ENCODE peak calls at places on chromosomes 2 and 18, in nine cellular contexts. S is H7; Y is neuronal stem cell; P is GM06990; O is tibial artery; D is cardiac muscle cell; M is CD8-positive, alpha-beta memory T cell; W is left lung; B is fibroblast of lung. V is an unnamed sample.
A peak's percentile ranks its signal among the peaks of the same experiment; 100 is the strongest.

GRCh38 chr2:8927510-8928456 is 75.7 kb downstream of the MBOAT2 start:
- DNase-seq in W (no peak), S (no peak), D (no peak), P (no peak), Y (no peak), M (no peak), O (no peak), B (no peak), V (no peak)

GRCh38 chr2:43539991-43540860 is 55.6 kb downstream of the THADA start:
- DNase-seq in O (peak; percentile 95), D (no peak), S (no peak), B (peak; percentile 85), M (no peak), W (no peak), Y (no peak), P (no peak), V (no peak)

GRCh38 chr2:25014631-25015030 is 27.2 kb upstream of the EFR3B start:
- DNase-seq in S (no peak), O (no peak), W (no peak), P (no peak), M (no peak), D (no peak), B (no peak), Y (no peak), V (no peak)

GRCh38 chr2:230942371-230942770 is 17.3 kb upstream of the GPR55 start:
- DNase-seq in P (no peak), M (no peak), D (no peak), W (no peak), Y (no peak), B (no peak), S (peak; percentile 73), O (no peak), V (no peak)

GRCh38 chr2:42909966-42910365 is 117.6 kb upstream of the HAAO start:
- DNase-seq in B (no peak), O (no peak), S (peak; percentile 8), W (no peak), D (no peak), P (no peak), M (no peak), Y (no peak), V (no peak)

GRCh38 chr2:198440833-198441232 is 636.4 kb downstream of the PLCL1 start:
- DNase-seq in O (no peak), D (no peak), S (no peak), B (peak; percentile 7), P (no peak), W (no peak), M (no peak), Y (no peak), V (no peak)

GRCh38 chr2:84288335-84288734 is 170.7 kb downstream of the SUCLG1 start:
- DNase-seq in B (no peak), D (no peak), W (no peak), P (no peak), Y (no peak), M (no peak), O (no peak), S (peak; percentile 23), V (no peak)

GRCh38 chr2:233766416-233766815 is 6.3 kb downstream of the UGT1A1 start:
- DNase-seq in S (no peak), B (no peak), W (no peak), M (no peak), P (no peak), Y (no peak), D (no peak), O (no peak), V (no peak)

GRCh38 chr18:59565957-59566356 is 131.3 kb downstream of the CCBE1 start:
- DNase-seq in W (no peak), O (no peak), P (no peak), S (no peak), Y (no peak), M (no peak), D (no peak), B (peak; percentile 16), V (no peak)

GRCh38 chr2:183242937-183243336 is 118.7 kb downstream of the NUP35 start:
- DNase-seq in Y (no peak), S (no peak), P (no peak), W (no peak), D (peak; percentile 27), O (no peak), B (peak; percentile 56), M (no peak), V (no peak)

GRCh38 chr2:18971628-18972027 is 382.3 kb upstream of the NT5C1B start:
- DNase-seq in P (no peak), Y (no peak), B (peak; percentile 52), W (no peak), D (no peak), O (no peak), M (no peak), S (no peak), V (no peak)

GRCh38 chr2:237530472-237531433 is 35.6 kb upstream of the PRLH start:
- DNase-seq in O (no peak), W (no peak), B (no peak), S (no peak), Y (no peak), P (no peak), D (no peak), M (no peak), V (no peak)

DNA sequence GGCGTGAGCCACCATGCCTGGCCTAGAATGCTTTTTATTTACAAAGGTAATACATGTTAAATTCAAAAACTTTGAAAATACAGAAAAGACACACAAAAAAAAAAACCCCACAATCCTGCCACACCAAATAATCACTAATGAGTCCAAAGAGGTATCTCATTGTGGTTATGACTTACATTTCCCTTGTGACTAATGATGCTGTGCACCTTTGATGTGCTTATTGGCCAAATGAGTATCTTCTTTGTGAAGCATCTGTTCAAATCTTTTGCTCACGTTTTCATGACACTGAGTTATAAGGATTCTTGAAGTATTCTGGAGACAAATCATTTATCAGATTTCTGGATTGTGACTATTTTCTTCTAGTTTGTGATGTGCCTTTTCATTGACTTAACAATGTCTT is 6.4 kb upstream of the NLRC4 start:
- DNase-seq in P (no peak), M (no peak), S (no peak), W (no peak), Y (no peak), D (no peak), O (no peak), B (no peak), V (no peak)
- H3K36me3 ChIP-seq in P (no peaks in the 10 kb centered on the region), M (no peaks in the 10 kb centered on the region), S (no peaks in the 10 kb centered on the region), W (no peaks in the 10 kb centered on the region), Y (no peaks in the 10 kb centered on the region), D (no peaks in the 10 kb centered on the region), O (no peaks in the 10 kb centered on the region), B (no peaks in the 10 kb centered on the region), V (no peaks in the 10 kb centered on the region)

GRCh38 chr2:128727404-128727803 is 408.7 kb upstream of the HS6ST1 start:
- DNase-seq in D (no peak), M (no peak), Y (no peak), W (no peak), P (no peak), B (no peak), S (no peak), O (no peak), V (no peak)

GRCh38 chr2:128726911-128727310 is 408.2 kb upstream of the HS6ST1 start:
- DNase-seq in W (no peak), S (no peak), Y (no peak), M (no peak), P (no peak), B (no peak), D (no peak), O (no peak), V (no peak)

GRCh38 chr2:128726221-128726620 is 407.6 kb upstream of the HS6ST1 start:
- DNase-seq in S (no peak), P (no peak), W (no peak), Y (no peak), O (no peak), M (no peak), B (peak; percentile 32), D (no peak), V (no peak)

GRCh38 chr2:128727914-128728313 is 409.2 kb upstream of the HS6ST1 start:
- DNase-seq in P (no peak), D (no peak), B (peak; percentile 95), Y (no peak), W (no peak), S (no peak), M (no peak), O (no peak), V (no peak)

DNA sequence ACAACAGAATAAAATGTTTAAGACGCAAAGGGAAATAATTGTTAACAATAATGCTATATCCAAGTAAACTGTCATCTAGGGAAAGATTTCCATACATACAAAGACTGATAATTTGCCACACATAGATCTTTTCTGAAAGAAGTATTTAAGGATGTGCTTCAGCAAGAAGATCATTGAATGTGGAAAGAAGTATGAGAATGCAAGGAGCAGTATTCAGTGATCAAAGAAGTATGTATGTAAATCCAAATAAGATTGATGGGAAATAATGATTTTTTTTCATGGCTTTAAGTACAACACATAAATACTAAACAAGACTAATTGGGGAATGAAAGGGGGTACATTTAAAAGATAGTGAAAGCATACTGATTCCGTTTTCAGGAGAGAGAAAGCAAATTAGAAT is 410.4 kb upstream of the HS6ST1 start:
- DNase-seq in B (no peak), S (no peak), O (no peak), P (no peak), M (no peak), W (no peak), D (no peak), Y (no peak), V (no peak)
- H3K36me3 ChIP-seq in B (no peaks in the 10 kb centered on the region), S (no peaks in the 10 kb centered on the region), O (no peaks in the 10 kb centered on the region), P (no peaks in the 10 kb centered on the region), M (no peaks in the 10 kb centered on the region), W (no peaks in the 10 kb centered on the region), D (no peaks in the 10 kb centered on the region), Y (no peaks in the 10 kb centered on the region), V (no peaks in the 10 kb centered on the region)

DNA sequence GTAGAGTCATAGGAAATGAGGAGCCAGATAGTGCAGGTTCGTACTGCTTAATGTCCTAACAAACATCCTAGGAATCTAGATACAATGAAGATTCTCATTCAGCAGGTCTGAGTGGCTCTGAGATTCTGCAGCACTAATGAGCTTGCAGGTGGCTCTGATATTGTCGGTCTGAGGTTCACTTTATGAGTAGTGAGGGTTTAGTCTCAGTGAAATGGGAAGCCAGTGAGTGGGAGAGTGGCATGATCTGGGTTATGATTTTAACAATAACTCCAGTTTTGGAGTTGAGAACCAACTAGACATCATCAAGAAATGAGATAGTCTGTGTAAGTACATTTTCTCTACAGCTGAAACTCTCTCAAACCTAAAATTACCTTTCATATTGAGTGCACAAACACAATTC is 166.8 kb upstream of the SP5 start:
- DNase-seq in D (no peak), Y (no peak), O (no peak), M (no peak), B (no peak), W (no peak), P (no peak), S (no peak), V (no peak)
- H3K36me3 ChIP-seq in D (no peaks in the 10 kb centered on the region), Y (no peaks in the 10 kb centered on the region), O (no peaks in the 10 kb centered on the region), M (no peaks in the 10 kb centered on the region), B (no peaks in the 10 kb centered on the region), W (no peaks in the 10 kb centered on the region), P (no peaks in the 10 kb centered on the region), S (no peaks in the 10 kb centered on the region), V (no peaks in the 10 kb centered on the region)

GRCh38 chr2:37211212-37211611 is 14.9 kb downstream of the CEBPZOS start:
- DNase-seq in Y (no peak), P (no peak), M (no peak), B (peak; percentile 56), O (no peak), S (no peak), D (no peak), W (no peak), V (no peak)

GRCh38 chr2:37211939-37212338 is 15.6 kb downstream of the CEBPZOS start:
- DNase-seq in M (no peak), P (no peak), O (no peak), D (no peak), W (no peak), Y (no peak), B (peak; percentile 9), S (no peak), V (no peak)

GRCh38 chr2:37219046-37219445 is 12.3 kb downstream of the CEBPZ start:
- DNase-seq in D (no peak), P (no peak), O (no peak), B (no peak), Y (no peak), W (no peak), S (no peak), M (no peak), V (no peak)

GRCh38 chr2:37215255-37215654 is 16.1 kb downstream of the CEBPZ start:
- DNase-seq in P (no peak), Y (no peak), W (no peak), M (no peak), D (no peak), S (no peak), B (peak; percentile 7), O (no peak), V (no peak)
- H3K36me3 ChIP-seq in P (peaks cover 5% of the 10 kb centered on the region), Y (peaks cover 92% of the 10 kb centered on the region), W (peaks cover 95% of the 10 kb centered on the region), M (peaks cover 40% of the 10 kb centered on the region), D (peaks cover 79% of the 10 kb centered on the region), S (peaks cover 28% of the 10 kb centered on the region), B (peaks cover 1% of the 10 kb centered on the region), O (peaks cover 98% of the 10 kb centered on the region), V (peaks cover 82% of the 10 kb centered on the region)

V was measured in CD4-positive, CD25-positive, alpha-beta regulatory T cell.